ENCODE peak calls at places on chromosomes 6 and 20, in six cellular contexts. L, V, D, S, K and X are unnamed samples.

GRCh38 chr20:1618479-1618878 is 1.3 kb downstream of the SIRPB1 start:
- DNase-seq in V (peak), K (no peak), D (no peak), L (no peak), S (peak), X (no peak)

GRCh38 chr6:169654590-169655391 is 47.0 kb downstream of the WDR27 start:
- DNase-seq in K (no peak), L (no peak), S (no peak), D (peak), V (no peak), X (no peak)

GRCh38 chr20:17985388-17986018 is 16.7 kb downstream of the MGME1 start:
- DNase-seq in D (no peak), K (no peak), S (no peak), L (no peak), V (no peak), X (no peak)

GRCh38 chr20:58763076-58763475 is 70.5 kb downstream of the NPEPL1 start:
- DNase-seq in V (no peak), D (no peak), K (no peak), L (no peak), S (no peak), X (no peak)

GRCh38 chr6:1445650-1446645 is 56.6 kb downstream of the FOXF2 start:
- DNase-seq in V (no peak), S (no peak), L (no peak), D (no peak), K (no peak), X (no peak)

GRCh38 chr6:47859132-47859531 is 77.3 kb downstream of the OPN5 start:
- DNase-seq in L (no peak), S (no peak), D (no peak), K (no peak), V (no peak), X (no peak)

GRCh38 chr6:56865081-56865875 is 89.6 kb upstream of the BEND6 start:
- DNase-seq in L (no peak), V (no peak), S (no peak), D (no peak), K (no peak), X (no peak)

GRCh38 chr6:166553563-166554271 is 32.8 kb downstream of the RAMACL start:
- DNase-seq in D (peak), V (peak), K (no peak), L (no peak), S (no peak), X (no peak)

GRCh38 chr20:1800777-1801176 is 94.4 kb upstream of the SIRPA start:
- DNase-seq in L (no peak), V (no peak), D (peak), S (peak), K (no peak), X (no peak)

GRCh38 chr6:33314943-33315752 is 1.3 kb upstream of the TAPBP start:
- DNase-seq in L (peak), K (peak), V (no peak), S (no peak), D (no peak), X (no peak)

GRCh38 chr20:23920408-23920780 is 40.8 kb upstream of the CST5 start:
- DNase-seq in S (no peak), D (no peak), K (no peak), V (no peak), L (no peak), X (no peak)

GRCh38 chr20:20327756-20328155 is 40.1 kb upstream of the INSM1 start:
- DNase-seq in D (no peak), L (no peak), S (no peak), V (peak), K (no peak), X (no peak)

GRCh38 chr20:46011631-46012482 is 3.1 kb downstream of the MMP9 start:
- DNase-seq in S (peak), K (no peak), V (peak), L (no peak), D (no peak), X (no peak)

GRCh38 chr6:53263915-53264314 is 84.8 kb downstream of the ELOVL5 start:
- DNase-seq in K (no peak), S (no peak), D (no peak), V (no peak), L (no peak), X (no peak)

GRCh38 chr20:33653900-33654596 is 8.1 kb upstream of the C20orf144 start:
- DNase-seq in V (no peak), D (no peak), S (no peak), K (peak), L (no peak), X (no peak)